ENCODE peak calls at places on chromosomes 12 and 14, in ten cellular contexts. H is ovary, R is gastrocnemius medialis, X is tibial artery, U is AG04450, V is stomach, P is astrocyte of the spinal cord, S is heart left ventricle, J is keratinocyte, Q is psoas muscle. I is an unnamed sample.

GRCh38 chr12:44015333-44015941 is 179.6 kb downstream of the TMEM117 start:
- DNase-seq in S (no peak), J (peak; percentile 30), X (no peak), P (peak; percentile 66), V (no peak), Q (no peak), H (no peak), U (peak; percentile 8), R (no peak), I (no peak)

GRCh38 chr14:93220509-93220908 is 13.5 kb downstream of the UBR7 start:
- DNase-seq in U (no peak), X (no peak), P (no peak), V (no peak), R (no peak), S (no peak), J (no peak), H (no peak), Q (no peak), I (no peak)

GRCh38 chr14:28057286-28058011 is 709.1 kb upstream of the FOXG1 start:
- DNase-seq in J (no peak), H (no peak), U (no peak), V (no peak), P (peak; percentile 23), R (no peak), S (no peak), Q (no peak), X (no peak), I (no peak)

GRCh38 chr14:36105401-36105800 is 71.1 kb downstream of the PTCSC3 start:
- DNase-seq in V (no peak), U (no peak), P (no peak), J (no peak), S (no peak), Q (no peak), H (no peak), R (no peak), X (no peak), I (no peak)

GRCh38 chr14:76282581-76282980 is 93.4 kb upstream of the ESRRB start:
- DNase-seq in Q (no peak), H (no peak), J (no peak), X (no peak), P (no peak), R (no peak), V (no peak), S (no peak), U (no peak), I (no peak)

GRCh38 chr12:131903270-131904255 is 9.1 kb downstream of the ULK1 start:
- DNase-seq in X (no peak), H (peak; percentile 7), P (no peak), Q (peak; percentile 13), R (no peak), S (no peak), J (no peak), V (no peak), U (no peak), I (no peak)

GRCh38 chr12:79454338-79454777 is 236.4 kb downstream of the PAWR start:
- DNase-seq in R (no peak), X (no peak), U (peak; percentile 23), H (no peak), Q (no peak), P (peak; percentile 77), V (no peak), S (no peak), J (no peak), I (no peak)

GRCh38 chr14:32400480-32400879 is 71.4 kb downstream of the AKAP6 start:
- DNase-seq in X (no peak), R (no peak), Q (no peak), P (peak; percentile 76), H (no peak), V (no peak), S (no peak), U (no peak), J (no peak), I (no peak)

GRCh38 chr14:89000007-89000942 is 175.8 kb downstream of the TTC8 start:
- DNase-seq in U (peak; percentile 88), X (no peak), S (peak; percentile 27), H (no peak), J (peak; percentile 84), R (no peak), P (peak; percentile 89), Q (peak; percentile 26), V (peak; percentile 47), I (no peak)

GRCh38 chr12:105234197-105234596 is 1.8 kb downstream of the APPL2 start:
- DNase-seq in S (no peak), Q (no peak), J (no peak), H (no peak), R (no peak), V (no peak), P (no peak), U (no peak), X (no peak), I (no peak)

GRCh38 chr14:22597771-22598098 is 365 bp upstream of the ABHD4 start:
- DNase-seq in Q (no peak), H (no peak), S (no peak), V (no peak), J (no peak), U (no peak), P (no peak), R (no peak), X (no peak), I (no peak)
- H3K4me3 ChIP-seq in Q (peak overlapping the region; percentile 97), H (peak overlapping the region; percentile 76), S (peak overlapping the region; percentile 87), V (peak overlapping the region; percentile 71), J (peak overlapping the region; percentile 77), U (peak overlapping the region; percentile 97), P (peak overlapping the region; percentile 84), R (peak overlapping the region; percentile 77), X (peak overlapping the region; percentile 88), I (peak overlapping the region; percentile 66)

DNA sequence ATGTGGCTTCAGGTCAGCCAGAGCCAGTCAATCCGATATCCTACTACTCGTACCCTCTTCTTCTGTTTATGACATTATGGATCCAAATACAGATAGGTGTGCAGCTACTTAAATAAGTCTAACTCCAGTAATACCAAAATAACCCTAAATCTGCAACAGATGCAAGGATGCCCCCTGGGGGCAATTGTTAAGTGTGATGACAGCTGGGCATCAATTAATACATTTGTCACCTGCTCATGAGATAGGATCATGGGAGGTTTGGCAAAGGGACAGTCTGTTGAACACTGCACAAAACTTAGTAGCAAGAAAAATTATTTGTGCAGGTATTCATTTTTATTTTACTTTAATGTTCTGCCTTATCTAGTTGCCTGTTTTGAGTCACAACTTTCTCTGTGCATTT is 83.2 kb downstream of the SLC38A6 start:
- DNase-seq in Q (no peak), S (no peak), J (no peak), U (no peak), H (no peak), V (no peak), R (no peak), X (no peak), P (no peak), I (no peak)
- TF ChIP-seq CTCF in Q (no peak), S (no peak), J (no peak), U (no peak), H (no peak), V (no peak), R (no peak), X (no peak), P (no peak), I (no peak)

DNA sequence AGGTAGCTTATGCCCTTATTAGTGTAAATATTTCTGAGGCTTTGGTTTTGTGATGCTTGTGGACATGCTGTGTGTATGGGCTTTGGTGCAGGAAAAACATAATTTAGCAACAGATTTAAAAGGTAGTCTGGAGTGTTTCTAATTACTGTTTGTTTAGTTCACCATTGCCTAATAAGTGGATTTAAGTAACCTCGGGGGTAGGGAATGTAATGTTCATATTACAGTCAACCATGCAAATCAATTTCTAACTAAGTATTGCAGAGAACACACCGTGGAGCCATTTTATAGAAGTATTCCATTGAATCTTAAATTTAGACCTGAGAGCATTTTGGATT is 53.5 kb downstream of the ANO6 start:
- DNase-seq in S (no peak), U (no peak), H (no peak), R (no peak), P (no peak), V (no peak), Q (no peak), X (no peak), J (no peak), I (no peak)
- H3K4me3 ChIP-seq in S (no peak overlapping the region), U (no peak overlapping the region), H (no peak overlapping the region), R (no peak overlapping the region), P (no peak overlapping the region), V (no peak overlapping the region), Q (no peak overlapping the region), X (no peak overlapping the region), J (no peak overlapping the region), I (no peak overlapping the region)

GRCh38 chr14:69475194-69475818 is 9.2 kb upstream of the PLEKHD1 start:
- DNase-seq in J (no peak), R (no peak), P (peak; percentile 10), U (no peak), H (no peak), V (no peak), S (no peak), X (no peak), Q (no peak), I (no peak)
- TF ChIP-seq CTCF in J (peak; percentile 49), R (no peak), P (peak; percentile 48), U (peak; percentile 48), H (no peak), V (no peak), S (peak; percentile 38), X (no peak), Q (peak; percentile 32), I (no peak)